ENCODE peak calls at places on chromosomes 7 and 10, in seven cellular contexts. A is RWPE2, K is PC-9, F is vagina, C is lower lobe of right lung, O is SK-N-SH, R is upper lobe of left lung. L is an unnamed sample.
A peak's percentile ranks its signal among the peaks of the same experiment; 100 is the strongest.

GRCh38 chr7:141945356-141945755 is 1.4 kb downstream of the CLEC5A start:
- DNase-seq in A (no peak), K (no peak), F (no peak), C (no peak), O (no peak), R (no peak), L (no peak)

GRCh38 chr10:61100882-61101281 is 156.9 kb upstream of the RHOBTB1 start:
- DNase-seq in A (no peak), K (no peak), F (no peak), C (no peak), O (no peak), R (no peak), L (no peak)

GRCh38 chr10:86648706-86649426 is 5.5 kb upstream of the OPN4 start:
- DNase-seq in A (peak; percentile 96), K (peak; percentile 87), F (peak; percentile 84), C (no peak), O (peak; percentile 57), R (peak; percentile 52), L (peak; percentile 45)

GRCh38 chr10:58240531-58240930 is 27.2 kb downstream of the IPMK start:
- DNase-seq in A (no peak), K (no peak), F (no peak), C (no peak), O (no peak), R (no peak), L (no peak)

GRCh38 chr7:47938574-47939165 is 9.6 kb downstream of the PKD1L1 start:
- DNase-seq in A (no peak), K (peak; percentile 59), F (no peak), C (no peak), O (no peak), R (no peak), L (no peak)

GRCh38 chr7:104156842-104157277 is 51.0 kb downstream of the ORC5 start:
- DNase-seq in A (no peak), K (no peak), F (no peak), C (no peak), O (peak; percentile 24), R (no peak), L (no peak)

GRCh38 chr7:41187322-41187721 is 515.6 kb downstream of the INHBA start:
- DNase-seq in A (no peak), K (peak; percentile 68), F (no peak), C (no peak), O (no peak), R (no peak), L (no peak)

GRCh38 chr10:31374146-31374696 is 55.2 kb downstream of the ZEB1 start:
- DNase-seq in A (no peak), K (no peak), F (no peak), C (no peak), O (no peak), R (no peak), L (no peak)

GRCh38 chr10:86961481-86962091 is 3.2 kb downstream of the SNCG start:
- DNase-seq in A (no peak), K (peak; percentile 86), F (no peak), C (no peak), O (no peak), R (peak; percentile 63), L (no peak)

GRCh38 chr10:63498665-63499064 is 22.5 kb upstream of the REEP3 start:
- DNase-seq in A (no peak), K (no peak), F (no peak), C (no peak), O (no peak), R (no peak), L (no peak)

GRCh38 chr10:89164080-89164479 is 43.0 kb downstream of the CH25H start:
- DNase-seq in A (no peak), K (no peak), F (no peak), C (no peak), O (no peak), R (no peak), L (no peak)

GRCh38 chr10:89062861-89063260 is 72.3 kb downstream of the FAS start:
- DNase-seq in A (no peak), K (no peak), F (no peak), C (no peak), O (no peak), R (no peak), L (peak; percentile 28)

GRCh38 chr10:119428789-119429188 is 113.7 kb downstream of the RGS10 start:
- DNase-seq in A (no peak), K (no peak), F (no peak), C (no peak), O (no peak), R (no peak), L (no peak)

GRCh38 chr7:70698219-70698832 is 433.6 kb upstream of the GALNT17 start:
- DNase-seq in A (no peak), K (no peak), F (no peak), C (no peak), O (peak; percentile 80), R (no peak), L (no peak)

GRCh38 chr7:157668221-157668883 is 331.5 kb downstream of the DNAJB6 start:
- DNase-seq in A (peak; percentile 51), K (no peak), F (no peak), C (no peak), O (peak; percentile 75), R (no peak), L (no peak)

GRCh38 chr10:94235470-94235869 is 127.3 kb downstream of the NOC3L start:
- DNase-seq in A (no peak), K (no peak), F (no peak), C (no peak), O (no peak), R (no peak), L (no peak)

GRCh38 chr10:94230134-94230785 is 132.5 kb downstream of the NOC3L start:
- DNase-seq in A (no peak), K (no peak), F (no peak), C (no peak), O (no peak), R (no peak), L (no peak)

GRCh38 chr10:94238006-94238617 is 124.6 kb downstream of the NOC3L start:
- DNase-seq in A (no peak), K (no peak), F (no peak), C (no peak), O (no peak), R (no peak), L (no peak)

DNA sequence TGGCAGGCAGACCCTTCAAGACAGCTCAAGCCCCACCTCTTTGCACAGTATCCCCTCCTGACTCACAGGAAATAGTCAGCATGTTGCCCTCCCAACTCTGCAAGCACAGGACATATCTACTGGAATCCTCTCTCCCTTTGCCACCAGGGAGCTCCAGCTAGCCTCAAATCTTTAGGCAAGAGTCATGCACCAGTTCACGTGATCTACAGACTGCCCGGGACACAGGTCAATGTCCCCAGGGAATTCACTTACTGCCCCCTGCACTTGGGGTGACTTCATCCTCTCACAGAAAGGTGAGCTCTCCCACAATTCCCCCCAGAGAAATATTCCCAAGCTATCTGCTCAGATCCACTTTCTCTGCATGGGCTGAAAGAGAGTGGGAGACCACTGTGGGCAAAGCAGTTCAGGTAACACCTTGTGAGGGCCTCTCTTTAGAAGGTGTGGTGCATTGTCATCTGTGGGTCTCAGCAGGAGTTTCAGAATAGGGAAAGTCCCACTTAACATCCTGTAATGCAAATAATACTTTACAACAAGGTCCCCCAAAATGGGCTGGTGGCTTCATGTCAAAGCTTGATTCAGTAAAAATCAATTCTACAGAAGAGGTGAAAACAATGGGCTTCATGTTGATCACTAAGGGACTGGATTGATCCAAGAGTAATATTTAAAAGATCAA is 129.9 kb downstream of the NOC3L start:
- DNase-seq in A (no peak), K (no peak), F (no peak), C (no peak), O (no peak), R (no peak), L (no peak)
- TF ChIP-seq CTCF in A (no peak), K (no peak), F (no peak), C (no peak), O (no peak), R (no peak), L (no peak)

DNA sequence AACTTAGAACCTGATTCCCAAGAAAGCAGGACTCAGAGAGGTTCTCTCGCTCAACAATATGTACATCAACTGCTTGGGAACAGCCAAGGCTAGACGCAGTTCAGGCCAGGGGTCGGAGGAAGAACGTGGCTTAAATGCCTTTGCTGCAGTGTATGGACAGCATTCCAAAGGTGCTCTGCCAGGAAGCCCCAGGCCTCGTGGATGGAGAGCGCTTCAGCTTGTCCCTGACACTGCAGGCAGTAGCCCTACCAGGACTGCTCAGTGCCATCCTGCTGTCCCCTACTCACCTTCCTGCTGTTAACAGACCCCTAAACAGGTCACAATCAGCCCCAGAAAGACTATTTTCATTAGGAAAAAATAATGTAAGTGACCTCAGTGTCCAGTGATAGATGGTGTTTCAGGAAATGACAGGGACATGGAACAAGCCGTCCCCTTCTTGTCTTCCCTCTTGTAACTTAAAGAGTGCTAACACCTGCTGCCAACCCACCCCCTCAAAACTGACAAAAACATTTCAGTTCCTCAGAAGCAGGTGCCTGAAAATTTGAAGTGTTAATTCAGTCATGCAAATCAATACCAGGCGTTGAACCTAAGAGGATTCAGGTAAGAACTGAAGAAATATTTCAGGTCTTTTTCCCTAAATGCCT is 16.5 kb downstream of the CREB3L2 start:
- DNase-seq in A (no peak), K (no peak), F (no peak), C (no peak), O (no peak), R (no peak), L (no peak)
- H3K4me1 ChIP-seq in A (peaks cover 23% of the 10 kb centered on the region), K (peaks cover 22% of the 10 kb centered on the region), F (peaks cover 84% of the 10 kb centered on the region), C (peaks cover 86% of the 10 kb centered on the region), O (peaks cover 46% of the 10 kb centered on the region), R (peaks cover 52% of the 10 kb centered on the region), L (peaks cover 62% of the 10 kb centered on the region)

DNA sequence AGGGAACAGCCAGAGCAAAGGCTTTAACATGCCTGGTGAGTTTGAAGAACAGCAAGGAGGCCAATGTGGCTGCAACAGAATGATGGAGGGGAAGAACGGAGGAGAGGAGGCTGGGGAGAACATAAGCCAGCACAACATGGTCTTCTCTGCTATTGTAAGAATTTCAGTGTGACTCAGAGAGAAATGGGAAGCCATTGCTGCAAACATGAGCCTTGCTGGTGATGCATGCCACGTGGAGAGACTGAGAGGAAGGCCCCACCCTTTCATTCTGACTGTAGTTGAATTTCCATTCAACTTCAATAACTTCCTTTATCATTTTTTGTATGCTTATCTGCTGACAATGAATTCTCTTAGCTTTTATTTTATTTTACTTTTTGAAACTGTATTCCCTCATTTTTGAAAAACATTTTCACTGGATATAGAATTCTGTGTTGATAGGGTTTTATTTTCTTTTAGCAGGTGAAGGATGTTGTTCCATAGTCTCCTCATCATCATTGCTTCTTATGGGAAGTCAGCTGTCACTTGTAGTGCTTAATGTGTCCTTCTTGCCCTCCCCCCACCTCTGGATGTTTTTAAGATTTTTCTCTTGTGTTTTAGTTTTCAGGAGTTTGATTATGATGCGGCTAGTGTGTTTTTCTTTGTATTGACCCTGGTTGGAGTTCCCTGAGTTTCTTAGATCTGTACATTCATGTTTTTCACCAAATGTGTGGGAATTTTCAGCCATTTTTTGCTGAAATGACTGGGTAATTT is 46.4 kb upstream of the LEP start:
- DNase-seq in A (no peak), K (no peak), F (no peak), C (no peak), O (peak; percentile 36), R (no peak), L (no peak)
- H3K4me3 ChIP-seq in A (no peak overlapping the region), K (no peak overlapping the region), F (no peak overlapping the region), C (no peak overlapping the region), O (no peak overlapping the region), R (no peak overlapping the region), L (no peak overlapping the region)

DNA sequence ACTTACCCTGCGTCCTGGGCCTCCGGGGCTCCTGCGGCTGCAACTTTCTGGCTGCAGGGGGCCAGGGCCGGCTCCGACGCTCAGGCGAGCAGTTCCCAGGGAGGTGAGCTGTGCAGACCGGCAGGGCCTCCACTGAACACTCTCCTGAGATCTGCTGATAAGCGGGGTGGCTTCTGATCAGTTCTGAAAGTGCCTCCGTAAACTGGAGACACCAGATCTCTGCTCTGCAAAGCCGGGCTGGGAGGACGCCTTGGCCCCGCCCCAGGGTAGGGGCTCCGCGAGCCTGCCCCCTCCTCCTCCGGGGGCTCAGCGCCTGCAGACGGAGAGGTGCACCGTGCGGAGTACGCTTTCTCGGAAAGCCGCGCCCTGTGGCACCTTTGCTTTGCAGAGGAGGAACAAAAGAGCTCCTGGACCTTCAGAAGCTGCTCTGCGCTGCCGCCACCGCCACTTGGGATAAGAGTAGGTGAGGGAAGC is 141.3 kb upstream of the VKORC1L1 start:
- DNase-seq in A (no peak), K (no peak), F (no peak), C (peak; percentile 64), O (no peak), R (peak; percentile 82), L (no peak)
- TF ChIP-seq CTCF in A (no peak), K (no peak), F (no peak), C (peak; percentile 26), O (no peak), R (peak; percentile 18), L (no peak)

L was measured in breast epithelium.